ENCODE peak calls at places on chromosomes 6 and 20, in six cellular contexts. P, M, H, V, R and B are unnamed samples.

GRCh38 chr6:107642348-107643347 is 152.7 kb downstream of the SOBP start:
- DNase-seq in P (no peak), M (no peak), H (no peak), V (no peak), R (no peak), B (no peak)

GRCh38 chr6:37776546-37776945 is 43.0 kb upstream of the ZFAND3 start:
- DNase-seq in P (no peak), M (no peak), H (no peak), V (no peak), R (no peak), B (no peak)

GRCh38 chr20:25051386-25052155 is 6.4 kb downstream of the ACSS1 start:
- DNase-seq in P (no peak), M (no peak), H (no peak), V (peak), R (no peak), B (no peak)

GRCh38 chr6:25623065-25623464 is 28.9 kb upstream of the SCGN start:
- DNase-seq in P (no peak), M (no peak), H (no peak), V (no peak), R (no peak), B (no peak)

GRCh38 chr6:72969666-72970065 is 255.6 kb downstream of the KHDC1L start:
- DNase-seq in P (no peak), M (no peak), H (no peak), V (no peak), R (no peak), B (no peak)

GRCh38 chr6:68211242-68211795 is 423.8 kb upstream of the ADGRB3 start:
- DNase-seq in P (no peak), M (no peak), H (peak), V (no peak), R (no peak), B (no peak)

GRCh38 chr6:30955367-30956042 is 14.7 kb downstream of the MUCL3 start:
- DNase-seq in P (no peak), M (no peak), H (peak), V (peak), R (peak), B (peak)

GRCh38 chr6:94052754-94053153 is 633.4 kb upstream of the EPHA7 start:
- DNase-seq in P (no peak), M (no peak), H (peak), V (no peak), R (no peak), B (no peak)

GRCh38 chr6:5398530-5398929 is 137.2 kb downstream of the FARS2 start:
- DNase-seq in P (no peak), M (no peak), H (peak), V (no peak), R (no peak), B (peak)

GRCh38 chr20:26216025-26216424 is 519.4 kb upstream of the ZNF337 start:
- DNase-seq in P (no peak), M (no peak), H (peak), V (no peak), R (no peak), B (no peak)

GRCh38 chr6:156741287-156742073 is 35.7 kb upstream of the ARID1B start:
- DNase-seq in P (no peak), M (no peak), H (no peak), V (no peak), R (no peak), B (no peak)

GRCh38 chr20:37519508-37520416 is 1.3 kb upstream of the NNAT start:
- DNase-seq in P (no peak), M (no peak), H (no peak), V (no peak), R (no peak), B (peak)

GRCh38 chr20:12237772-12238171 is 320.1 kb downstream of the BTBD3 start:
- DNase-seq in P (no peak), M (no peak), H (peak), V (peak), R (no peak), B (no peak)

GRCh38 chr6:150025201-150025917 is at the start of gene RAET1L:
- DNase-seq in P (no peak), M (no peak), H (peak), V (peak), R (no peak), B (peak)

GRCh38 chr20:49203746-49204145 is 15.5 kb upstream of the DDX27 start:
- DNase-seq in P (no peak), M (no peak), H (no peak), V (no peak), R (no peak), B (no peak)

GRCh38 chr6:32622545-32623401 is 14.4 kb upstream of the HLA-DQA1 start:
- DNase-seq in P (no peak), M (no peak), H (peak), V (peak), R (no peak), B (peak)

GRCh38 chr6:51892750-51893149 is 194.7 kb downstream of the PKHD1 start:
- DNase-seq in P (no peak), M (no peak), H (no peak), V (no peak), R (no peak), B (no peak)

GRCh38 chr20:21100590-21101452 is 5.3 kb downstream of the LINC00237 start:
- DNase-seq in P (no peak), M (no peak), H (peak), V (peak), R (no peak), B (no peak)

GRCh38 chr6:142531727-142532126 is 229.9 kb downstream of the ADGRG6 start:
- DNase-seq in P (no peak), M (no peak), H (no peak), V (no peak), R (no peak), B (no peak)

GRCh38 chr20:37941332-37941731 is 38.4 kb downstream of the VSTM2L start:
- DNase-seq in P (no peak), M (no peak), H (no peak), V (no peak), R (no peak), B (peak)

GRCh38 chr6:37783831-37784584 is 35.5 kb upstream of the ZFAND3 start:
- DNase-seq in P (no peak), M (peak), H (peak), V (peak), R (no peak), B (peak)

GRCh38 chr6:1839315-1839714 is 229.6 kb downstream of the FOXC1 start:
- DNase-seq in P (no peak), M (no peak), H (no peak), V (no peak), R (no peak), B (no peak)

GRCh38 chr6:127938701-127939100 is 37.8 kb upstream of the THEMIS start:
- DNase-seq in P (peak), M (no peak), H (peak), V (no peak), R (no peak), B (peak)

GRCh38 chr20:56429496-56429895 is 17.4 kb downstream of the CASS4 start:
- DNase-seq in P (no peak), M (no peak), H (peak), V (no peak), R (no peak), B (peak)

GRCh38 chr20:12072221-12072944 is 154.7 kb downstream of the BTBD3 start:
- DNase-seq in P (no peak), M (no peak), H (no peak), V (no peak), R (no peak), B (no peak)

GRCh38 chr20:56359212-56360132 is 698 bp downstream of the FAM210B start:
- DNase-seq in P (peak), M (peak), H (peak), V (peak), R (peak), B (peak)

GRCh38 chr6:40222354-40222753 is 288.1 kb upstream of the MOCS1 start:
- DNase-seq in P (no peak), M (no peak), H (no peak), V (no peak), R (no peak), B (no peak)

GRCh38 chr6:126107475-126108121 is 121.3 kb downstream of the TRMT11 start:
- DNase-seq in P (peak), M (no peak), H (peak), V (no peak), R (no peak), B (no peak)

GRCh38 chr6:85077098-85077497 is 312.7 kb upstream of the TBX18 start:
- DNase-seq in P (no peak), M (no peak), H (no peak), V (no peak), R (no peak), B (no peak)

GRCh38 chr20:57260065-57260958 is 6.1 kb downstream of the BMP7 start:
- DNase-seq in P (no peak), M (no peak), H (no peak), V (no peak), R (no peak), B (no peak)

GRCh38 chr6:38259736-38260135 is 380.0 kb downstream of the BTBD9 start:
- DNase-seq in P (no peak), M (no peak), H (peak), V (no peak), R (no peak), B (no peak)